ENCODE peak calls at places on chromosomes 1 and 21, in seven cellular contexts. B, L, X, Y, K, J and O are unnamed samples.

GRCh38 chr1:198158766-198159589 is 2.2 kb downstream of the NEK7 start:
- DNase-seq in B (peak), L (peak), X (peak), Y (peak), K (peak), J (peak), O (peak)

GRCh38 chr1:7921766-7922165 is 18.9 kb downstream of the TNFRSF9 start:
- DNase-seq in B (no peak), L (no peak), X (no peak), Y (peak), K (no peak), J (no peak), O (no peak)

GRCh38 chr21:35603471-35603870 is 456.9 kb downstream of the SETD4 start:
- DNase-seq in B (peak), L (no peak), X (no peak), Y (no peak), K (no peak), J (peak), O (no peak)

GRCh38 chr1:117758444-117759316 is 152.8 kb downstream of the TENT5C start:
- DNase-seq in B (peak), L (peak), X (peak), Y (peak), K (peak), J (peak), O (peak)

GRCh38 chr1:30697977-30698376 is 25.4 kb downstream of the MATN1 start:
- DNase-seq in B (peak), L (peak), X (no peak), Y (peak), K (no peak), J (no peak), O (no peak)

GRCh38 chr1:92958203-92958970 is 2.9 kb downstream of the DIPK1A start:
- DNase-seq in B (no peak), L (no peak), X (no peak), Y (no peak), K (no peak), J (no peak), O (no peak)

GRCh38 chr1:232238009-232238408 is 391.9 kb downstream of the SIPA1L2 start:
- DNase-seq in B (no peak), L (no peak), X (no peak), Y (no peak), K (no peak), J (no peak), O (no peak)

GRCh38 chr1:31985430-31985829 is 28.2 kb upstream of the KHDRBS1 start:
- DNase-seq in B (no peak), L (no peak), X (peak), Y (no peak), K (no peak), J (peak), O (no peak)

GRCh38 chr1:12124693-12125421 is 41.9 kb upstream of the TNFRSF1B start:
- DNase-seq in B (peak), L (peak), X (peak), Y (peak), K (peak), J (peak), O (peak)

GRCh38 chr1:47659141-47659540 is 221.3 kb downstream of the FOXD2 start:
- DNase-seq in B (no peak), L (no peak), X (no peak), Y (no peak), K (no peak), J (peak), O (no peak)

GRCh38 chr1:47898156-47898825 is 98.9 kb downstream of the TRABD2B start:
- DNase-seq in B (peak), L (no peak), X (no peak), Y (no peak), K (no peak), J (peak), O (no peak)

GRCh38 chr1:164781980-164782379 is 223.0 kb downstream of the PBX1 start:
- DNase-seq in B (no peak), L (no peak), X (no peak), Y (no peak), K (no peak), J (no peak), O (no peak)

GRCh38 chr1:176056312-176056711 is 150.8 kb downstream of the COP1 start:
- DNase-seq in B (no peak), L (no peak), X (no peak), Y (no peak), K (no peak), J (no peak), O (no peak)

GRCh38 chr1:8342325-8342724 is 24.4 kb downstream of the SLC45A1 start:
- DNase-seq in B (no peak), L (no peak), X (no peak), Y (no peak), K (no peak), J (no peak), O (no peak)

GRCh38 chr1:167489581-167490340 is 28.6 kb downstream of the CD247 start:
- DNase-seq in B (peak), L (no peak), X (peak), Y (no peak), K (no peak), J (peak), O (no peak)